ENCODE peak calls at places on chromosomes 12 and 14, in four cellular contexts. One of them, this sample, is unnamed.

GRCh38 chr12:77113971-77114370 is 48.6 kb upstream of the E2F7 start:
- DNase-seq in body of pancreas: no peak
- DNase-seq in adrenal gland: no peak
- DNase-seq in esophagus muscularis mucosa: no peak
- DNase-seq in this sample: no peak

GRCh38 chr12:93813181-93813580 is 136.0 kb downstream of the CRADD start:
- DNase-seq in body of pancreas: no peak
- DNase-seq in adrenal gland: no peak
- DNase-seq in esophagus muscularis mucosa: no peak
- DNase-seq in this sample: no peak

GRCh38 chr14:96090441-96091148 is 51.4 kb downstream of the C14orf132 start:
- DNase-seq in body of pancreas: peak; percentile 66
- DNase-seq in adrenal gland: peak; percentile 43
- DNase-seq in esophagus muscularis mucosa: no peak
- DNase-seq in this sample: peak; percentile 70

GRCh38 chr12:48917857-48918537 is 7.3 kb downstream of the FKBP11 start:
- DNase-seq in body of pancreas: no peak
- DNase-seq in adrenal gland: no peak
- DNase-seq in esophagus muscularis mucosa: no peak
- DNase-seq in this sample: no peak

GRCh38 chr12:125280482-125281377 is 215.5 kb downstream of the AACS start:
- DNase-seq in body of pancreas: no peak
- DNase-seq in adrenal gland: no peak
- DNase-seq in esophagus muscularis mucosa: no peak
- DNase-seq in this sample: no peak

GRCh38 chr12:46514886-46515285 is 142.3 kb upstream of the SLC38A2 start:
- DNase-seq in body of pancreas: no peak
- DNase-seq in adrenal gland: no peak
- DNase-seq in esophagus muscularis mucosa: no peak
- DNase-seq in this sample: no peak

GRCh38 chr14:55500708-55501107 is 60.3 kb upstream of the TBPL2 start:
- DNase-seq in body of pancreas: no peak
- DNase-seq in adrenal gland: no peak
- DNase-seq in esophagus muscularis mucosa: no peak
- DNase-seq in this sample: no peak

GRCh38 chr12:126038434-126038833 is 973.2 kb downstream of the AACS start:
- DNase-seq in body of pancreas: no peak
- DNase-seq in adrenal gland: no peak
- DNase-seq in esophagus muscularis mucosa: no peak
- DNase-seq in this sample: no peak

GRCh38 chr14:64706119-64706465 is 1.9 kb downstream of the PLEKHG3 start:
- DNase-seq in body of pancreas: no peak
- DNase-seq in adrenal gland: no peak
- DNase-seq in esophagus muscularis mucosa: no peak
- DNase-seq in this sample: no peak

GRCh38 chr12:24574538-24574937 is 374.4 kb downstream of the BCAT1 start:
- DNase-seq in body of pancreas: no peak
- DNase-seq in adrenal gland: no peak
- DNase-seq in esophagus muscularis mucosa: no peak
- DNase-seq in this sample: no peak

GRCh38 chr14:82710257-82710841 is 1176.7 kb upstream of the SEL1L start:
- DNase-seq in body of pancreas: peak; percentile 76
- DNase-seq in adrenal gland: peak; percentile 63
- DNase-seq in esophagus muscularis mucosa: no peak
- DNase-seq in this sample: peak; percentile 15

GRCh38 chr12:1523558-1524050 is 70.8 kb downstream of the FBXL14 start:
- DNase-seq in body of pancreas: no peak
- DNase-seq in adrenal gland: no peak
- DNase-seq in esophagus muscularis mucosa: no peak
- DNase-seq in this sample: no peak

GRCh38 chr12:1525858-1526257 is 68.5 kb downstream of the FBXL14 start:
- DNase-seq in body of pancreas: no peak
- DNase-seq in adrenal gland: no peak
- DNase-seq in esophagus muscularis mucosa: no peak
- DNase-seq in this sample: no peak

GRCh38 chr12:1519642-1520041 is 74.7 kb downstream of the FBXL14 start:
- DNase-seq in body of pancreas: no peak
- DNase-seq in adrenal gland: no peak
- DNase-seq in esophagus muscularis mucosa: no peak
- DNase-seq in this sample: no peak

GRCh38 chr12:1518763-1519516 is 75.4 kb downstream of the FBXL14 start:
- DNase-seq in body of pancreas: no peak
- DNase-seq in adrenal gland: no peak
- DNase-seq in esophagus muscularis mucosa: no peak
- DNase-seq in this sample: no peak

DNA sequence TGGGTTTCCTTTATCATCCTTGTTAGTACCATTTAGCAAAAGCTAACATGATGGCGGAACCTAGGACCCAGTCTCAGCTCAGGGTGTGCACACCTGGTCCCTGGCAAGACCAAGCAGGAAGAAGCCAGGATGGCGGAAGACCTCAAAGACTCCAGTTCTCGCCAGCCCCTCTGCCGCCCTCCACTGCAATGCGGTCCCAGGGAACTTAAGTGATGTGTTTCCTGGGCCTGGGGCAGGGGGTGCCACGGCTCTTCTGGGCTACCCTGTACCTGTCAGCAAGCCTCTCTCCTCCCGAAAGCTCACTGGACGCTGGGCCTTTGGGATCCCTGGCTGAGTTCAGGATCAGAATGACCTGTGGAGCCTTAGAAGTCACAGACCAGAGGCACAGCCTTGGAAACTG is 71.3 kb downstream of the FBXL14 start:
- DNase-seq in body of pancreas: no peak
- DNase-seq in adrenal gland: no peak
- DNase-seq in esophagus muscularis mucosa: no peak
- DNase-seq in this sample: no peak
- H3K27ac ChIP-seq in body of pancreas: no peak overlapping the region
- H3K27ac ChIP-seq in adrenal gland: no peak overlapping the region
- H3K27ac ChIP-seq in esophagus muscularis mucosa: no peak overlapping the region
- H3K27ac ChIP-seq in this sample: no peak overlapping the region

GRCh38 chr12:23337213-23337612 is 612.3 kb downstream of the SOX5 start:
- DNase-seq in body of pancreas: no peak
- DNase-seq in adrenal gland: no peak
- DNase-seq in esophagus muscularis mucosa: no peak
- DNase-seq in this sample: no peak

GRCh38 chr12:23335593-23335992 is 613.9 kb downstream of the SOX5 start:
- DNase-seq in body of pancreas: no peak
- DNase-seq in adrenal gland: no peak
- DNase-seq in esophagus muscularis mucosa: no peak
- DNase-seq in this sample: no peak

GRCh38 chr12:23342407-23342806 is 607.1 kb downstream of the SOX5 start:
- DNase-seq in body of pancreas: no peak
- DNase-seq in adrenal gland: no peak
- DNase-seq in esophagus muscularis mucosa: no peak
- DNase-seq in this sample: no peak

GRCh38 chr12:23340351-23340750 is 609.1 kb downstream of the SOX5 start:
- DNase-seq in body of pancreas: no peak
- DNase-seq in adrenal gland: no peak
- DNase-seq in esophagus muscularis mucosa: no peak
- DNase-seq in this sample: no peak
- TF ChIP-seq POLR2A in body of pancreas: no peak
- TF ChIP-seq POLR2A in adrenal gland: no peak
- TF ChIP-seq POLR2A in esophagus muscularis mucosa: no peak
- TF ChIP-seq POLR2A in this sample: no peak

DNA sequence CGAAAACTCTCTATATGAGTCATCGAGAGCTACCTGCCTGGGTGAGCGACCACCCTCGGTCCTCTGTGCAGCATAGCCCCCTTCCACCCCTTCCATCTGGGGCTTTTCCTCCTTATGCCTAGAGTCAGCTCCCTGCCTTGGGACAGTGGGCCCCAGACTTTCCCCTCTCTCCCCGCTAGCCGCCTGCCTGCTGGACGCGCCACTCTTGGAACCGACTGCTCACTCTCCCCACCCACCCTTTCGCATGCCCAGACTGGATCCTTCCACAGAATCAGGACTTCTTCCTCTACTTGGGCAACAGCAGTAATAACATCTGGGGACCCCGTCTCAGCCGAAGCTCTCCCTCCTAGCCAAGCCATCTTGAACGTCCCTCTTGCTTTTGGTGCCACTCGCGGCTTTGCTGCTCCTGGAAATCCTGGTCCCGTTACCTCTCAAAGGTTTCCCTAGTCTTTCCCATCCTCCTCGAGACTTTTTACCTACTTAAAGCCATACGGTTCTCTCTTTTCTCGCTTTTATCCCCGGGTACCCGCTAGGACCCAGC is 672 bp downstream of the ESYT1 start:
- DNase-seq in body of pancreas: no peak
- DNase-seq in adrenal gland: peak; percentile 44
- DNase-seq in esophagus muscularis mucosa: no peak
- DNase-seq in this sample: no peak
- TF ChIP-seq CTCF in body of pancreas: no peak
- TF ChIP-seq CTCF in adrenal gland: no peak
- TF ChIP-seq CTCF in esophagus muscularis mucosa: no peak
- TF ChIP-seq CTCF in this sample: no peak

DNA sequence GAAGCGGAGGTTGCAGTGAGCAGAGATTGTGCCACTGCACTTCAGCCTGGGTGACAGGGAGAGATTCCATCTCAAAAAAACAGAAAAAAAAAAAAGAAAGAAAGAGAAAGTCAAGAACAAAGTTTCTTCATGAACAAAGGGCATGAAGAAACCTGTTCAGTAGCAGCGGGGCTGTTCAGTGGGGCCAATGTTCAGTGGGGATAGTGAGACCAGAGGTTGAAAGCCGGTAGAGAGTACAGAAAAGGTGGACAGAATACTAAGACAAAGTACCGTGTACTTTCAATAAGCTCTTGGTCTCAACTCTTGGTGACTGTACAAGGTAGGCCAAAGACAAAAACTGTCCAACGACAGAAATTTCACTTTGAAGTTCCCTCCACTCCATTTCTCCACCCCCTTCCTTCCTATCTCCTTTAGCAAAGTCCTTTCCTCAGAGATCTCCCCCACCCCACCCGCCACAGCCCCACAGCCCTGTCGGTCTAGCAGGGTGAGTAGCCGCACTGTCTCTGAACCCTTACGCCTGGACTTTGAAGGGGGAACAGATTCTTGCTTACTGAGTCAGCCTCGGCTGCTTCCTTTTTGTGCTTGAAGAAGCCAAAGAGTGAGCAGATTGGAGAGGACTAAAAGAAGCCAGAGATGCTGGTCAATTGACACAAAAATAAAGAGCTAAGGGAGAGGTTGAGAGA is 44.3 kb upstream of the FOS start:
- DNase-seq in body of pancreas: no peak
- DNase-seq in adrenal gland: peak; percentile 55
- DNase-seq in esophagus muscularis mucosa: no peak
- DNase-seq in this sample: no peak
- H3K27ac ChIP-seq in body of pancreas: no peak overlapping the region
- H3K27ac ChIP-seq in adrenal gland: peak overlapping the region; percentile 67
- H3K27ac ChIP-seq in esophagus muscularis mucosa: peak overlapping the region; percentile 56
- H3K27ac ChIP-seq in this sample: no peak overlapping the region

GRCh38 chr12:107091381-107091780 is 2.0 kb downstream of the CRY1 start:
- DNase-seq in body of pancreas: peak; percentile 7
- DNase-seq in adrenal gland: peak; percentile 18
- DNase-seq in esophagus muscularis mucosa: peak; percentile 70
- DNase-seq in this sample: no peak

GRCh38 chr12:107096571-107096970 is 3.2 kb upstream of the CRY1 start:
- DNase-seq in body of pancreas: no peak
- DNase-seq in adrenal gland: no peak
- DNase-seq in esophagus muscularis mucosa: peak; percentile 62
- DNase-seq in this sample: no peak

GRCh38 chr12:107091989-107092641 is 1.2 kb downstream of the CRY1 start:
- DNase-seq in body of pancreas: peak; percentile 38
- DNase-seq in adrenal gland: peak; percentile 29
- DNase-seq in esophagus muscularis mucosa: peak; percentile 92
- DNase-seq in this sample: peak; percentile 43

GRCh38 chr12:107093547-107094448 is at the start of gene CRY1:
- DNase-seq in body of pancreas: peak; percentile 96
- DNase-seq in adrenal gland: peak; percentile 98
- DNase-seq in esophagus muscularis mucosa: peak; percentile 99
- DNase-seq in this sample: peak; percentile 94

DNA sequence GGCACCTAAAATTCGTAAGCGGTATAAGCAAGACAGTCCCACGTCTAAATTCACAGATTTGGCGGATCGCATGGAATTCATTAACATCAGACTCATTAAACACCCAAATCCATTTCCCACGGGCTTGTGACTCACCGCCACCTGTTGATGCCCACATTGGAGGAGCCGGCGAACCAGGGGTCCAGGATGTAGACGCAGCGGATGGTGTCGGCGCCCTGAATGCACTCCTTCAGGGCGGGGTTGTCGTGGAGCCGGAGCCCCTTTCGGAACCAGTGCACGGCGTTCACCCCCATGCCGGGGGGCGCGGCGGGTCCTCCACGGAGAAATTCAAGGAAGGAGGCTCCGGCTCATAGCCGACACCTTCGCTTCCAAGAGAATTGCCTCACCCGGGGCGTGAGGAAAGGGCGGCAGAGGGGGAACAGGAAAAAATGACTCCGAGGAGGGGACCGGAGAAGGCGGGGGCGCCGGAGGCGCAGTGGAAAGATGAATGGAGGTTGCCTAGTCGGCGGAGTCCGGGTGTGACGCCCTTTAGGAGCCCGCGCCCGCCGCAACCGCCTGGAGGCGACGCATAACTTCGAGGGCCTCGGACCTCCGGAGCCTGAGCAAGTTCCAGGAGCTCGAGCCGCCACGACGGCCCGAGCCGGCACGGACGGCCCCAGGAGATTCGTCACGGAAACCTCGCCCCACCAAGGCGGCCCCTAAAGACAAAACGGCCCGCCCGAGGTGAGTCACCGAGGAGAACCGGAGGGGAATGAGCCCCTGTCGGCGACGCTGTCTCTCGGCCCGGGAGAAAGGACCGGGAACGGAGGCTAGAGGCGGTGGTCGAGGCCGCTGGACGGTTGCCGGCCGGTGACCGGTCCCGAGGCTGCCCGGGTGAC is 441 bp downstream of the CRY1 start:
- DNase-seq in body of pancreas: peak; percentile 64
- DNase-seq in adrenal gland: peak; percentile 75
- DNase-seq in esophagus muscularis mucosa: peak; percentile 92
- DNase-seq in this sample: peak; percentile 47
- TF ChIP-seq POLR2A in body of pancreas: peak; percentile 94
- TF ChIP-seq POLR2A in adrenal gland: peak; percentile 95
- TF ChIP-seq POLR2A in esophagus muscularis mucosa: peak; percentile 94
- TF ChIP-seq POLR2A in this sample: peak; percentile 95

DNA sequence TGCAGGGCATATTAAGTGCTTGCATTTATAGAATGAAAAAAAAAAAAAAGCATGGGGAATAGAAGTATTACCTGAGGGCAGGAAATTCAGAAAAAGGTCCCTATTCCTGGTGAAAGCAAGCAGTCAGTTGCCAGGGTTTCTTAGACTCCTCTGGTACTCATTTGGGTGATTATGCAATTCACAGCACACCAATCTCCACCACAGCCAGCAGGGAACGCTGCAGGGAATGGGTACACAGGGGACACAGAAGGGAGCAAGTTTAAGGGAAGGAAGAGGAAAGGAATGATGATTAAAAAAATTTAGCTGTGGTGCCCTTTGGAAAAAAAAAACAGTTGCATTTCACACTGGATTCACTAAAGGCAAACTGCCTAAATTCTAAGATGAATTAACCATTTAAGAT is 14.2 kb downstream of the BLTP3B start:
- DNase-seq in body of pancreas: peak; percentile 23
- DNase-seq in adrenal gland: peak; percentile 31
- DNase-seq in esophagus muscularis mucosa: no peak
- DNase-seq in this sample: no peak
- TF ChIP-seq CTCF in body of pancreas: peak; percentile 20
- TF ChIP-seq CTCF in adrenal gland: peak; percentile 31
- TF ChIP-seq CTCF in esophagus muscularis mucosa: peak; percentile 50
- TF ChIP-seq CTCF in this sample: no peak

This sample was measured in uterus.